ENCODE peak calls at places on chromosomes 16 and 17, in seven cellular contexts. X, S, K, V, P, N and F are unnamed samples.

GRCh38 chr16:47136101-47136820 is 7.5 kb downstream of the NETO2 start:
- DNase-seq in K (no peak), V (no peak), S (no peak), N (peak), X (no peak), P (no peak), F (no peak)

GRCh38 chr16:4860727-4861342 is 13.6 kb downstream of the UBN1 start:
- DNase-seq in V (no peak), N (no peak), K (no peak), P (no peak), X (no peak), S (no peak), F (no peak)

GRCh38 chr17:62807812-62808575 is at the start of gene MARCHF10:
- DNase-seq in V (no peak), P (no peak), X (no peak), K (no peak), S (peak), N (no peak), F (no peak)

GRCh38 chr17:47961406-47961805 is 3.7 kb upstream of the PRR15L start:
- DNase-seq in V (no peak), N (no peak), P (no peak), X (no peak), K (no peak), S (no peak), F (no peak)

GRCh38 chr16:24409045-24409444 is 130.3 kb upstream of the RBBP6 start:
- DNase-seq in X (no peak), V (peak), P (no peak), S (no peak), N (no peak), K (no peak), F (no peak)

GRCh38 chr16:66517586-66518263 is 32.2 kb downstream of the TK2 start:
- DNase-seq in V (no peak), X (no peak), S (no peak), K (no peak), N (no peak), P (no peak), F (peak)

GRCh38 chr16:55476625-55477533 is 2.1 kb upstream of the MMP2 start:
- DNase-seq in K (no peak), V (no peak), S (no peak), P (no peak), X (peak), N (no peak), F (peak)

GRCh38 chr16:71297252-71297651 is 8.1 kb upstream of the CMTR2 start:
- DNase-seq in V (no peak), P (no peak), X (no peak), S (no peak), K (no peak), N (peak), F (no peak)

GRCh38 chr16:73356401-73357079 is 308.6 kb upstream of the ZFHX3 start:
- DNase-seq in S (no peak), V (no peak), P (no peak), N (no peak), X (no peak), K (no peak), F (no peak)

GRCh38 chr16:70700101-70701020 is 14.5 kb upstream of the MTSS2 start:
- DNase-seq in X (peak), K (no peak), V (no peak), P (no peak), N (no peak), S (no peak), F (no peak)

GRCh38 chr16:10619271-10619849 is 39.0 kb upstream of the EMP2 start:
- DNase-seq in X (no peak), K (no peak), P (no peak), N (no peak), V (no peak), S (no peak), F (peak)

GRCh38 chr16:10895053-10895946 is 18.3 kb downstream of the CIITA start:
- DNase-seq in N (peak), V (no peak), X (no peak), P (no peak), K (no peak), S (no peak), F (no peak)

GRCh38 chr16:85153656-85154091 is 41.4 kb upstream of the CIBAR2 start:
- DNase-seq in S (no peak), V (no peak), X (peak), P (no peak), K (no peak), N (no peak), F (no peak)

GRCh38 chr16:69930117-69930776 is 20.9 kb upstream of the CLEC18A start:
- DNase-seq in P (no peak), V (peak), X (no peak), K (no peak), N (peak), S (peak), F (no peak)

GRCh38 chr17:77354721-77355455 is 214.1 kb downstream of the SEC14L1 start:
- DNase-seq in N (peak), S (no peak), X (peak), P (no peak), V (peak), K (peak), F (peak)

GRCh38 chr17:65389426-65389825 is 172.0 kb downstream of the AXIN2 start:
- DNase-seq in P (no peak), K (no peak), S (no peak), V (no peak), X (no peak), N (peak), F (no peak)

GRCh38 chr16:67155305-67156145 is 4.2 kb downstream of the TRADD start:
- DNase-seq in V (peak), P (no peak), N (peak), K (peak), X (peak), S (peak), F (no peak)

GRCh38 chr17:20066253-20066652 is 57.1 kb downstream of the SPECC1 start:
- DNase-seq in N (peak), S (no peak), X (peak), K (no peak), P (no peak), V (peak), F (no peak)

GRCh38 chr16:79267781-79268180 is 332.8 kb downstream of the MAF start:
- DNase-seq in P (no peak), S (no peak), V (no peak), N (no peak), K (no peak), X (no peak), F (no peak)

GRCh38 chr17:42889809-42890208 is 10.8 kb upstream of the G6PC1 start:
- DNase-seq in S (no peak), K (no peak), P (no peak), N (no peak), X (no peak), V (no peak), F (no peak)

GRCh38 chr17:67491009-67491677 is 114.1 kb downstream of the PITPNC1 start:
- DNase-seq in P (no peak), K (peak), X (peak), V (peak), N (peak), S (no peak), F (peak)

GRCh38 chr16:75060708-75061107 is 55.9 kb downstream of the LDHD start:
- DNase-seq in S (no peak), N (no peak), K (no peak), V (no peak), P (no peak), X (no peak), F (no peak)

GRCh38 chr17:80765241-80766022 is 220.8 kb downstream of the RPTOR start:
- DNase-seq in N (peak), S (no peak), X (no peak), P (no peak), K (no peak), V (no peak), F (no peak)

GRCh38 chr16:65919116-65919515 is 447.4 kb upstream of the CDH5 start:
- DNase-seq in X (no peak), P (no peak), K (no peak), S (no peak), N (no peak), V (no peak), F (no peak)

GRCh38 chr17:54864636-54865420 is 35.8 kb upstream of the TOM1L1 start:
- DNase-seq in S (no peak), P (no peak), X (no peak), V (no peak), N (no peak), K (no peak), F (no peak)

GRCh38 chr17:67353161-67353560 is 13.2 kb downstream of the PSMD12 start:
- DNase-seq in P (no peak), N (no peak), S (no peak), X (no peak), V (no peak), K (no peak), F (no peak)

GRCh38 chr17:73799091-73799490 is 154.8 kb upstream of the SDK2 start:
- DNase-seq in V (no peak), P (no peak), X (no peak), S (no peak), N (no peak), K (no peak), F (no peak)

GRCh38 chr16:55175389-55175788 is 148.6 kb upstream of the IRX6 start:
- DNase-seq in N (no peak), S (no peak), X (no peak), V (no peak), P (no peak), K (no peak), F (no peak)

GRCh38 chr17:73595068-73595865 is 49.0 kb downstream of the SDK2 start:
- DNase-seq in K (no peak), V (peak), S (no peak), N (no peak), P (no peak), X (no peak), F (no peak)

GRCh38 chr17:63481488-63481870 is 4.6 kb downstream of the ACE start:
- DNase-seq in P (no peak), S (no peak), V (no peak), X (no peak), N (no peak), K (no peak), F (no peak)

GRCh38 chr16:22161999-22162657 is at the start of gene SDR42E2:
- DNase-seq in K (no peak), V (no peak), N (no peak), S (peak), X (no peak), P (no peak), F (no peak)

GRCh38 chr16:30656974-30657865 is 1.0 kb upstream of the FBRS start:
- DNase-seq in P (no peak), S (no peak), X (no peak), V (no peak), K (no peak), N (no peak), F (no peak)

GRCh38 chr17:491086-492014 is 138.7 kb upstream of the RPH3AL start:
- DNase-seq in V (no peak), X (no peak), K (peak), P (no peak), N (peak), S (peak), F (no peak)

GRCh38 chr17:62950067-62950466 is 16.0 kb upstream of the TANC2 start:
- DNase-seq in K (no peak), S (no peak), X (no peak), P (no peak), V (peak), N (peak), F (no peak)

GRCh38 chr17:16934133-16934795 is 37.7 kb downstream of the TNFRSF13B start:
- DNase-seq in N (no peak), P (no peak), X (no peak), S (no peak), V (no peak), K (peak), F (no peak)

GRCh38 chr17:30336369-30337171 is 2.7 kb upstream of the TMIGD1 start:
- DNase-seq in K (no peak), P (no peak), N (peak), X (no peak), V (no peak), S (no peak), F (no peak)

DNA sequence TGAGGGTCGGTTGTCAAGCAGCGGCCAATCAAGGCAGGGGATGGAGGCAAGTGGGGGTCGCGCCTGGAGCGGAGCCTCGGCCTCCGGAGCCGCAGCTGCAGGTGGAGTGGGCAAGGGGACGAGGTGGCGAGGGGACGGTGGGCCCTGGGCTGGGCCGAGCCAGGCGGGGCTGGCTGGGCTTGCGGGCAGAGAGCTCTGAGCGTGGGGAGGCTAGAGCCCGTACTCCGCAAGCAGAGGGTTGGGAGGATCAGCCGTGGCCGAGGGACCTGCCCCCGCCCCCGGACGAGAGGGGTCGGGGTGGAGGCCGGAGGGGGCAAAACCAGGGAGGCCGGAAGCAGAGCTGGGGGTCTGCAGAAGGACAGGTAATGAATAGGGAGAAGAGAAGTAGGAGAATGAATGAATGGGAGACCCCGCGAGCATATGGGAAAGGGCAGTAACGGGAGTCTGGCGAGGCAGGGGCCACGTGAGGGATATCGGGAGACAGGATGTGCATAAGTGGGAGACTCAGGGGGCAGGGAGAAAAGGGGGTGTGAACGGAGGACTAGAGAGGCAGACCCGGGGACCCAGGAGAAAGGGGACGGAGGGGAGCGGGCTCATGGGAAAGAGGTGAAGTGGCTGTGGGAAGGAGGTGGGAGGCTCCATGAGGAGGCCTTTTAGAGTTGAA is at the start of gene KATNB1:
- DNase-seq in P (no peak), N (no peak), X (no peak), V (no peak), S (no peak), K (no peak), F (no peak)
- TF ChIP-seq POLR2A in P (peak), N (no peak), X (no peak), V (peak), S (no peak), K (no peak), F (no peak)

GRCh38 chr17:82826956-82827355 is 12.9 kb downstream of the ZNF750 start:
- DNase-seq in K (no peak), S (no peak), X (no peak), N (no peak), P (no peak), V (no peak), F (no peak)
- TF ChIP-seq POLR2A in K (no peak), S (no peak), X (no peak), N (no peak), P (no peak), V (no peak), F (no peak)

GRCh38 chr16:88706288-88706964 is at the start of the genes CTU2 and RNF166:
- DNase-seq in P (peak), N (peak), X (peak), S (peak), K (peak), V (peak), F (peak)
- TF ChIP-seq POLR2A in P (peak), N (peak), X (peak), S (peak), K (no peak), V (peak), F (no peak)

GRCh38 chr17:39769974-39770587 is 32.3 kb downstream of the GRB7 start:
- DNase-seq in S (no peak), V (no peak), N (peak), P (peak), X (no peak), K (no peak), F (peak)

GRCh38 chr17:39765766-39766165 is 28.0 kb downstream of the GRB7 start:
- DNase-seq in X (no peak), S (no peak), K (no peak), V (no peak), N (no peak), P (no peak), F (no peak)

GRCh38 chr17:39763046-39763800 is 25.5 kb downstream of the GRB7 start:
- DNase-seq in V (no peak), N (peak), P (no peak), K (no peak), S (no peak), X (no peak), F (no peak)

GRCh38 chr17:39765159-39765558 is 27.4 kb downstream of the GRB7 start:
- DNase-seq in V (no peak), X (no peak), K (no peak), N (no peak), S (no peak), P (no peak), F (no peak)

DNA sequence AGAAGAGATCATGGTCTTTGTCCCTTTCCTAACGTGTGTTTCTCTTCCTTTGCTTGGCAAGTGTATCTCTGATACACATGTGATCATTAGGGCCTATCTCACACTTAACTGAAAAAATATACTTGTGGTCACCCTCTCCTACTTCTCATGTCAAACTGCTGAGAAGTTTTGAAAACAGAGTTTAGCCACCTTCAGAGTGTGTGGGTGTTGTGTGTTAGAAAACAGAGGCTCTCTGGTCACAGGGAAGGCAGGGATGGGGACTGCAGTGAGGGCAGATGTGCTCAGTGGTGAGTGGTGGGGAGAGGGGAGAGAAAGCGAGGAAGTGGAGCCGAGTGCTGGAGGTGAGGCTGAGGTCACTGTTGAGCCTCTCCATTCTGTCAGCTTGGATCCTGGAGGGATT is 29.4 kb downstream of the GRB7 start:
- DNase-seq in P (no peak), K (no peak), S (no peak), V (no peak), X (no peak), N (no peak), F (no peak)
- TF ChIP-seq POLR2A in P (peak), K (no peak), S (no peak), V (no peak), X (no peak), N (no peak), F (no peak)

DNA sequence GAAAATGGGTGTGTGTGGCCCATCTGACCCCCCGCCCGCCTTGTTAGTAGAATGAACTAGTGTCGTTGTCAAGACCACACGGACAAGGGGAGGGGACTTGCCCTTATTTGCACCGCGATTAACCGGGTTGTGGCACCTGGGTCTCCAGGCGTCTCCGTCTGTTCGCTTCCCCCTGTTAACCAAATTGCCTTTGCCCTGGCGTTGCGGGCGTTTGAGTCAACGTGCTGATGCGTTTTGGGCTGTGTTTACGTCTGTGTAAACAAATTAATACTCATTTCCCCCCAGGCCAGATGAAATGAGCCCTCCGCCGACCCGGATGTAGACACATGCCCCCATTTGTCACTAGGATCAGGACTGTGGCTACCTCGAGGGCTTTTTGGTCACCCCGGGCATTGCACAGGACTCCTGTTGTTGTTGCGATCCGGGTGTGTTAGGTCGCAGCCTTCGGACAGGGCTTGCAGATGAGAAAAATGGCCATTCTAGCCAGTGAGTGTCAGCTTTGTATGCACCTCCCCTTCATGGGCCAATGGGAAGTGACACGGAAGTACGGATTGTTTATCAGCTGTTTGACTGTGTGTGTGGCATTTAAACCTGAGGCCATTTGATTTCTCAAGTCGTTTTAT is 906 bp downstream of the RBL2 start:
- DNase-seq in S (peak), V (peak), K (peak), P (peak), X (peak), N (peak), F (peak)
- TF ChIP-seq POLR2A in S (no peak), V (peak), K (no peak), P (peak), X (peak), N (no peak), F (no peak)

DNA sequence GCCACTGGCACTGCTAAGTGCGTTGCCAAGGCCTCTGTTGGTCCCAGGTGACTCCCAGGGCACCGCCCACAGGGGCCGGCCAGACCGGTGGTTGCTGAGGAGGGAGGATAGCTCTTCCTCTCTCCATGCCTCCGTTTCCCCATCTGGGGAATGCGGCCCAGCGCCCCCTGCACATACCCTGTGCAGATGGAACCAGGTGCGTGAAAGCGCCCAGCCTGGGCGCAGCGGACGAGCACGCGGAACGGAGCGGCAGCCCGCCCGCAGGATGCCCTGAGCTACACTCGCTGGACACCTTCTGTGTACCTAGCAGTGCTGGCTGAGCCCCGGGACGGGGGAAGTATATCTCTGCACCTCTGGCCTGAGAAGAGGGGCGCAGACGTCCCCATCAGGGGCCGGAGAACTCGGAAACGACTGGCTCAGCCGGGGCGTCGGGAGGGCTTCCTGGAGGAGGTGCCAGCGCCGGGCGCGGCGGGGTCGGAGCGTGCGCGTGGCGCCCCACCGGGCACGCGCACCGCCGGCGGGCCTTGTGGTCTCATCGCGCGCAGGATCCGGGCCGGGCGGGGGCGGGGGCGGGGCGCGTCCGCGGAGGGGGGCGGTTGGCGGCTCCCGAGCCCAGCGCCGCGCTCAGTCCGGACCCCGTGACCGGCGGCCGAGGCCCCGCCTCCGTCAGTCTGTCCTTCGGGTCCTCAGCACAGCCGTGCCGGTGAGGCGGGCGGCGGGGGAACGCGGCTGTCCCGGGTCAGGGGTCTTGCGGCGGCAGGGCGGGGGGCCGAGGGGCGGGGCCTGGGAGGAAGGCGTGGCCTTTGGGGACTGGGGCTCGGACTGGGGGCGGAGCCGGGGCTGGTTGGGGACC is at the start of the genes CCDC78 and HAGHL:
- DNase-seq in N (peak), P (no peak), V (no peak), K (no peak), S (peak), X (no peak), F (no peak)
- TF ChIP-seq POLR2A in N (no peak), P (no peak), V (no peak), K (no peak), S (no peak), X (no peak), F (no peak)

GRCh38 chr17:28370035-28370743 is at the start of gene VTN:
- DNase-seq in P (no peak), S (no peak), X (no peak), V (no peak), K (no peak), N (peak), F (no peak)
- TF ChIP-seq POLR2A in P (peak), S (no peak), X (no peak), V (no peak), K (no peak), N (no peak), F (no peak)